ENCODE peak calls at places on chromosomes 13 and 19, in five cellular contexts. W is NCI-H187 treated with DMSO at 0.1 percent for 48 hours, H is psoas muscle, L is GM23248, J is GF-D8. S is an unnamed sample.

GRCh38 chr19:14116918-14117578 is 514 bp downstream of the PRKACA start:
- DNase-seq in W (no peak), J (no peak), L (peak), H (peak), S (no peak)

GRCh38 chr13:113526466-113527220 is 36.1 kb upstream of the DCUN1D2 start:
- DNase-seq in J (peak), W (peak), H (no peak), L (no peak), S (no peak)

GRCh38 chr13:109647046-109647445 is 139.3 kb downstream of the IRS2 start:
- DNase-seq in H (no peak), J (no peak), W (no peak), L (peak), S (no peak)

GRCh38 chr19:10848208-10848843 is at the start of gene C19orf38:
- DNase-seq in L (no peak), H (no peak), W (no peak), J (peak), S (no peak)

GRCh38 chr19:35336166-35336955 is 7.4 kb downstream of the CD22 start:
- DNase-seq in J (no peak), W (no peak), L (no peak), H (no peak), S (no peak)

GRCh38 chr19:47471733-47472457 is at the start of gene SLC8A2:
- DNase-seq in J (no peak), W (no peak), L (peak), H (peak), S (no peak)

GRCh38 chr19:38164526-38164925 is 59.5 kb downstream of the DPF1 start:
- DNase-seq in W (no peak), L (no peak), H (no peak), J (no peak), S (no peak)

GRCh38 chr19:49875801-49876421 is 1.2 kb downstream of the AKT1S1 start:
- DNase-seq in H (peak), W (no peak), J (no peak), L (peak), S (no peak)

GRCh38 chr13:109611912-109612691 is 174.3 kb downstream of the IRS2 start:
- DNase-seq in J (no peak), L (no peak), H (no peak), W (no peak), S (no peak)